ENCODE peak calls at places on chromosome 12, in four cellular contexts. Z is H1, C is GM12891, V is K562. Y is an unnamed sample.

GRCh38 chr12:130719263-130719892 is 3.3 kb upstream of the RIMBP2 start:
- DNase-seq in Z (no peak), C (no peak), V (no peak), Y (no peak)

GRCh38 chr12:53169644-53170043 is 10.9 kb upstream of the ZNF740 start:
- DNase-seq in Z (no peak), C (no peak), V (no peak), Y (no peak)

GRCh38 chr12:120361506-120362208 is 7.3 kb downstream of the MSI1 start:
- DNase-seq in Z (peak), C (peak), V (peak), Y (no peak)

GRCh38 chr12:120971299-120972180 is 6.8 kb upstream of the HNF1A start:
- DNase-seq in Z (no peak), C (peak), V (peak), Y (peak)

GRCh38 chr12:122423258-122424165 is 1.0 kb upstream of the CLIP1 start:
- DNase-seq in Z (no peak), C (no peak), V (peak), Y (no peak)

GRCh38 chr12:31591308-31591901 is 469 bp upstream of the DENND5B start:
- DNase-seq in Z (no peak), C (no peak), V (peak), Y (no peak)

GRCh38 chr12:99910342-99910741 is 74.4 kb downstream of the ANKS1B start:
- DNase-seq in Z (no peak), C (no peak), V (no peak), Y (no peak)

GRCh38 chr12:24997496-24997895 is 48.6 kb upstream of the BCAT1 start:
- DNase-seq in Z (no peak), C (no peak), V (no peak), Y (no peak)

GRCh38 chr12:92861381-92861780 is 67.7 kb downstream of the EEA1 start:
- DNase-seq in Z (no peak), C (no peak), V (no peak), Y (no peak)

GRCh38 chr12:128089961-128090360 is 177.0 kb upstream of the TMEM132C start:
- DNase-seq in Z (no peak), C (no peak), V (no peak), Y (no peak)

GRCh38 chr12:3046441-3047200 is 30.6 kb upstream of the TSPAN9 start:
- DNase-seq in Z (no peak), C (no peak), V (no peak), Y (no peak)

GRCh38 chr12:19048943-19049342 is 80.6 kb upstream of the PLEKHA5 start:
- DNase-seq in Z (no peak), C (no peak), V (no peak), Y (no peak)

GRCh38 chr12:30978639-30979038 is 52.1 kb downstream of the TSPAN11 start:
- DNase-seq in Z (no peak), C (no peak), V (no peak), Y (no peak)

GRCh38 chr12:2288875-2289274 is 236.1 kb downstream of the CACNA1C start:
- DNase-seq in Z (no peak), C (no peak), V (no peak), Y (no peak)

GRCh38 chr12:15712823-15713663 is 76.1 kb downstream of the EPS8 start:
- DNase-seq in Z (no peak), C (no peak), V (no peak), Y (no peak)

GRCh38 chr12:107365703-107366102 is 272.4 kb upstream of the CRY1 start:
- DNase-seq in Z (no peak), C (no peak), V (no peak), Y (no peak)

GRCh38 chr12:93784339-93785086 is 107.3 kb downstream of the CRADD start:
- DNase-seq in Z (no peak), C (no peak), V (peak), Y (no peak)

GRCh38 chr12:132492522-132492921 is 2.6 kb downstream of the FBRSL1 start:
- DNase-seq in Z (no peak), C (no peak), V (no peak), Y (peak)

GRCh38 chr12:132308311-132309161 is 20.9 kb downstream of the GALNT9 start:
- DNase-seq in Z (no peak), C (no peak), V (no peak), Y (no peak)

GRCh38 chr12:53324779-53325538 is 3.5 kb upstream of the AAAS start:
- DNase-seq in Z (no peak), C (peak), V (peak), Y (peak)

GRCh38 chr12:92775416-92775815 is 72.6 kb downstream of the PLEKHG7 start:
- DNase-seq in Z (no peak), C (no peak), V (no peak), Y (no peak)

GRCh38 chr12:94805749-94806148 is 155.4 kb upstream of the TMCC3 start:
- DNase-seq in Z (no peak), C (no peak), V (no peak), Y (no peak)

GRCh38 chr12:53344824-53345485 is 8.8 kb upstream of the SP7 start:
- DNase-seq in Z (no peak), C (peak), V (peak), Y (no peak)

GRCh38 chr12:53069621-53070410 is 9.4 kb downstream of the SPRYD3 start:
- DNase-seq in Z (no peak), C (no peak), V (no peak), Y (no peak)

GRCh38 chr12:121138284-121138683 is 5.6 kb downstream of the P2RX7 start:
- DNase-seq in Z (no peak), C (no peak), V (peak), Y (no peak)

GRCh38 chr12:64666054-64666914 is 56.0 kb downstream of the RASSF3 start:
- DNase-seq in Z (no peak), C (no peak), V (no peak), Y (no peak)

GRCh38 chr12:48693572-48693971 is 11.5 kb upstream of the KANSL2 start:
- DNase-seq in Z (no peak), C (no peak), V (peak), Y (no peak)

GRCh38 chr12:53938276-53939140 is at the start of gene HOXC13:
- DNase-seq in Z (peak), C (no peak), V (peak), Y (no peak)

GRCh38 chr12:50081096-50081808 is 3.9 kb upstream of the SMARCD1 start:
- DNase-seq in Z (no peak), C (no peak), V (no peak), Y (no peak)

GRCh38 chr12:114661245-114661644 is 22.7 kb downstream of the TBX3 start:
- DNase-seq in Z (no peak), C (no peak), V (no peak), Y (no peak)

GRCh38 chr12:52741378-52742195 is 35.6 kb downstream of the KRT76 start:
- DNase-seq in Z (peak), C (peak), V (peak), Y (no peak)

GRCh38 chr12:78918221-78918620 is 53.6 kb downstream of the SYT1 start:
- DNase-seq in Z (no peak), C (no peak), V (no peak), Y (no peak)

GRCh38 chr12:67415473-67415872 is 146.3 kb downstream of the CAND1 start:
- DNase-seq in Z (no peak), C (no peak), V (peak), Y (no peak)

GRCh38 chr12:62803756-62804155 is 131.2 kb downstream of the PPM1H start:
- DNase-seq in Z (no peak), C (no peak), V (no peak), Y (no peak)

GRCh38 chr12:62802981-62803380 is 132.0 kb downstream of the PPM1H start:
- DNase-seq in Z (no peak), C (no peak), V (no peak), Y (no peak)

GRCh38 chr12:62805517-62805916 is 129.4 kb downstream of the PPM1H start:
- DNase-seq in Z (no peak), C (no peak), V (no peak), Y (no peak)

GRCh38 chr12:62808166-62808879 is 126.6 kb downstream of the PPM1H start:
- DNase-seq in Z (no peak), C (no peak), V (no peak), Y (no peak)

DNA sequence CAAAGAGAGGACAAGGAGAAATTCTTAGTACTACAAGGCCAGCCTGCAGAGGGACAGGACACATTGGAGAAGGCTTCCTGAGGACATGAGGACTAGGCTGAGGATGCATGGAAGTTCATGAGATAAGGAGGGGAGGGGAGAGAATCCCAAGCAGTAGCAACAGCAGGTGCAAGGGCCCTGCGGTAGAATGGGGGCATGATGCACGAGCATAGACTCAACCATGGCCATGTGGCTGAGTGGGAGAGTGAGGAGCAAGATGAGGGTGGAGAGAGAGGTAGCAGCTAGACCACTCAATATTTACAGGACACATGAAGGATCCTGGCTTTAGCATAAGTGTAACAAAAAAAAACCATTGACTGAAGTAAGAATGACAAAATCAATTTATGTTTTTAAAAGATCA is 128.1 kb downstream of the PPM1H start:
- DNase-seq in Z (no peak), C (no peak), V (no peak), Y (no peak)
- TF ChIP-seq TAF1 in Z (no peak), C (no peak), V (no peak), Y (no peak)

GRCh38 chr12:124764870-124765570 is 98.6 kb downstream of the SCARB1 start:
- DNase-seq in Z (no peak), C (no peak), V (no peak), Y (no peak)
- TF ChIP-seq TAF1 in Z (no peak), C (no peak), V (no peak), Y (no peak)

DNA sequence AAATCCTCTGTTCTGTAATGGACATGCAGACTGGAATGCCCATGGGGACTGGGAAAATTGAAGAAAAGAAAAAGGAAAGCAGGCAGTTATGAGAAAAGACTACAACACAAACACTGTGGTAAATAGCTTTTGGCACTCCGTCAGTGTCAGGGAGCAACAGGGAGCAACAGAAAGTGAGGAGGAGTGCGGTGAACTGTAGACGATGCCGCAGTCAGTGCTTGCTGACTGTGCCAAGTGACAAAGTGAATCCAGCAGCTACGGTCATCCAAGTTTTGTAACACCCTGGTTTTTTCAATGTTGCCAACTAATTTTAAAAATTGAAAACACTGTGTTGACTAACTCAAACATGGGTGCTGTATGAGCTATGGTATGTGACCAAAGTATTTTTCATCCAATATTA is 39.7 kb upstream of the HMGA2 start:
- DNase-seq in Z (no peak), C (no peak), V (no peak), Y (no peak)
- TF ChIP-seq TAF1 in Z (no peak), C (no peak), V (no peak), Y (no peak)

GRCh38 chr12:105369014-105369413 is 38.5 kb downstream of the C12orf75 start:
- DNase-seq in Z (no peak), C (no peak), V (no peak), Y (no peak)
- TF ChIP-seq TAF1 in Z (no peak), C (no peak), V (no peak), Y (no peak)

DNA sequence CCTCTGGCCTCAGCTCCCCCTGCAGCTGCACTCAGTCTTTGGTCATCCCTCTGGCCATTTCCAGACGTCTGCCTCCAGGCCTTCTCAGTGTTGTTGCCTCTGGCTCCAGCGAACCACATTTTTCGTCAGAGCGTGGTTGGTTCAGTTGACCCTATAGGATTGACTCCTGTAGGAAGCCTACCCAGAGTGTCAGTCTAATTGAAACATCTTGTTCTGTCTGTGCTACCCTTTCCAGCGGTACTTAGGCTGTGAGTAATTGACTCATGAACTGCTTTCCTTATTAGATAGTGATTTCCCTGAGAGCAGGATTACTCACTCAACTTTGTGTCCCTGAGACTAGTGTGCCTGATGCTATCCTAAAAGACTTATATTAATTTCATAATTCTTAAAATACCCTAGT is 373.2 kb downstream of the ATP23 start:
- DNase-seq in Z (no peak), C (no peak), V (no peak), Y (no peak)
- TF ChIP-seq TAF1 in Z (no peak), C (no peak), V (no peak), Y (no peak)